ENCODE peak calls at places on chromosome 4, in four cellular contexts. M is cardiac fibroblast, F is GM10248, L is SK-N-SH. R is an unnamed sample.

GRCh38 chr4:24988776-24989175 is 42.0 kb downstream of the LGI2 start:
- DNase-seq in M (peak), F (peak), L (no peak), R (peak)

GRCh38 chr4:34148322-34148908 is 2095.9 kb downstream of the ARAP2 start:
- DNase-seq in M (no peak), F (no peak), L (no peak), R (no peak)

GRCh38 chr4:179671609-179672008 is 2229.4 kb upstream of the AGA start:
- DNase-seq in M (no peak), F (no peak), L (peak), R (no peak)

GRCh38 chr4:30863031-30863430 is 142.9 kb downstream of the PCDH7 start:
- DNase-seq in M (peak), F (no peak), L (no peak), R (no peak)

GRCh38 chr4:6892190-6892908 is 17.3 kb upstream of the TBC1D14 start:
- DNase-seq in M (peak), F (peak), L (no peak), R (peak)

GRCh38 chr4:87451537-87451936 is 29.2 kb downstream of the NUDT9 start:
- DNase-seq in M (no peak), F (no peak), L (peak), R (no peak)

GRCh38 chr4:106444557-106444956 is 76.0 kb upstream of the GIMD1 start:
- DNase-seq in M (peak), F (no peak), L (no peak), R (peak)

GRCh38 chr4:116101321-116101720 is 984.1 kb downstream of the TRAM1L1 start:
- DNase-seq in M (no peak), F (no peak), L (no peak), R (no peak)

GRCh38 chr4:116143221-116143620 is 942.2 kb downstream of the TRAM1L1 start:
- DNase-seq in M (no peak), F (no peak), L (no peak), R (no peak)

GRCh38 chr4:122000849-122001248 is 49.0 kb upstream of the TRPC3 start:
- DNase-seq in M (no peak), F (no peak), L (no peak), R (no peak)

GRCh38 chr4:122003335-122003734 is 51.5 kb upstream of the TRPC3 start:
- DNase-seq in M (peak), F (peak), L (peak), R (no peak)

GRCh38 chr4:121995790-121996537 is 44.1 kb upstream of the TRPC3 start:
- DNase-seq in M (no peak), F (no peak), L (no peak), R (no peak)

DNA sequence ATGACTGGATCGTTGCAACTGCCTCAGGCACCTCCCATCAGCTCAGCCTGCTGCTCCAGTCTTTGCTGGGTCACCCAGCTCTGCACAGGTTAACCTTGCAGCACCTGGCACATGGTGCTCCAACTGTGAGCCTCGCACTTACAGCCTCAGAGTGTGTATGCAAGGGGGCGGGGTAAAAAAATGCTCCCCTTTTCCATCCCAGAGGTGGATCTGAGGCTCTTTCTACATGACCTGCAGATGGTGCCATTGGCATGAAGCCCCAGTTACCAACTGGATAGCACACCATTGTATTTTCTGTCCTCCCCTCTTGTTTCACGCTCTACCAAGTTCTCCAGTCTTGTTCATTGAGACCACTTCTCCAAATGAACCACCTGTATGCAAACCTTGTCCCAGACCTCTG is 46.2 kb upstream of the TRPC3 start:
- DNase-seq in M (no peak), F (no peak), L (no peak), R (no peak)
- TF ChIP-seq CTCF in M (no peak), F (no peak), L (no peak), R (no peak)

GRCh38 chr4:111556861-111557260 is 588.4 kb upstream of the FAM241A start:
- DNase-seq in M (peak), F (no peak), L (no peak), R (no peak)

DNA sequence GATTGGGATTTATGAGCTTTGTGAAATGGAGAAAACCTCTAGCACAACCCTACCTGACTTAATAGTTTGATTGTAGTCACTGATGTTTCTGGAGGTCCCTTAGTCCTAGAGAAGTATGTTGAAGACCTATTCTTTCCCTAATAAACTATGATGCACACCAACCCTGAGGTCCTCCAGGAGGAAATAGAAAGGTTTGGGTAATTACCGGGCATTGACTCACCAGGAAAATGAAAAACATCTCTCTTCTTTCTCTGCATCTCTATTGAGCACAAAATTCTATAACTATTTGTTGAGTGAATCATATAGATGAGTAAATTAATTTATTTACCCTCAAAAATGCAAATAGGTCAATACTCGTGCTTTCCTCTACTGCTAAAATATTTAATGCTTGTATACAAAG is 582.4 kb upstream of the FAM241A start:
- DNase-seq in M (peak), F (no peak), L (no peak), R (peak)
- TF ChIP-seq CTCF in M (no peak), F (no peak), L (no peak), R (no peak)

GRCh38 chr4:12674184-12674583 is 810.0 kb downstream of the RAB28 start:
- DNase-seq in M (no peak), F (no peak), L (no peak), R (no peak)

DNA sequence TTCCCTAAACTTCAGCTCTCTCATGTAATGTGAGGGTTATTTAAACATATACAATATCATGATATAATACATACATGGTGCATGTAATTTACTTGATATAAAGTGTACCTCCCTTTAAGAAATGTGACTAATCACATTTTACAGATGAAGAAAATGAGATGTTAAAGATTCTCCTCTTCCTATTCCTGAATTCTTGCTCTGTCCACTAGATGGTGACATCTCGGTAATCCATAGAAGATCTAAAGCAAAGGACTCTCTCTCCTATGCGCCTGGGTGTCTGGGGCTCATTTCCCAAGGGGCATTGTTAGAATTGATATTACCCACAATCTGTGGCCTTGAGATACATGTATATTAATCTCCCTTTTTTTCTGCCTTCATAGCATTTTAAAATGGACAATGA is 804.9 kb downstream of the RAB28 start:
- DNase-seq in M (peak), F (peak), L (peak), R (no peak)
- TF ChIP-seq CTCF in M (peak), F (no peak), L (peak), R (peak)

GRCh38 chr4:167238226-167238625 is 3.9 kb upstream of the SPOCK3 start:
- DNase-seq in M (no peak), F (no peak), L (no peak), R (no peak)

GRCh38 chr4:167232805-167233522 is 1.3 kb downstream of the SPOCK3 start:
- DNase-seq in M (no peak), F (no peak), L (no peak), R (no peak)

GRCh38 chr4:167230744-167231143 is 3.5 kb downstream of the SPOCK3 start:
- DNase-seq in M (no peak), F (no peak), L (no peak), R (no peak)

GRCh38 chr4:167234388-167234881 is at the start of gene SPOCK3:
- DNase-seq in M (peak), F (no peak), L (peak), R (no peak)

GRCh38 chr4:167233523-167234387 is 539 bp downstream of the SPOCK3 start:
- DNase-seq in M (peak), F (peak), L (peak), R (no peak)
- TF ChIP-seq CTCF in M (no peak), F (peak), L (no peak), R (no peak)

GRCh38 chr4:109162759-109163158 is 139.7 kb downstream of the COL25A1 start:
- DNase-seq in M (no peak), F (no peak), L (no peak), R (no peak)
- TF ChIP-seq CTCF in M (no peak), F (no peak), L (no peak), R (no peak)

DNA sequence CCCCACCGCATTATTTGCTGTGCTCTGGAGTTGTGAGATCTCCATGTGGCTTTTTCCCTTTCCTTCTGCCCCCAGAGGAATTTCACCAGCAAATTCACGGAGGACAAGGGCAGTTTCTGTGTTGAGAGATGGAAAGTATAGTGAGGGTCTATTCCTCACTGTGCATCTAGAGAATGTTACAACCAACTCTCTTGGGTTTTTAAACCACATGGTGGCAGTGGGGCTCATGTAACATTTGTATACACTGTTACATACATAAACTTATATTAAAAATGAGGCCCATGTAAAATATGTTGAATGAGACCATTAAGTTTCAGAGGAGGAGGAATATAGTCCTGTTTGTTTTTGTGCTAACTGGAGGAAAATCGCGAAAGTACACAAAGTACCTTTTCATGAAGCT is 914 bp upstream of the PRKG2 start:
- DNase-seq in M (no peak), F (no peak), L (no peak), R (no peak)
- TF ChIP-seq CTCF in M (no peak), F (no peak), L (no peak), R (no peak)

GRCh38 chr4:4666187-4666586 is 124.3 kb upstream of the STX18 start:
- DNase-seq in M (no peak), F (no peak), L (no peak), R (no peak)
- TF ChIP-seq CTCF in M (no peak), F (no peak), L (no peak), R (no peak)

DNA sequence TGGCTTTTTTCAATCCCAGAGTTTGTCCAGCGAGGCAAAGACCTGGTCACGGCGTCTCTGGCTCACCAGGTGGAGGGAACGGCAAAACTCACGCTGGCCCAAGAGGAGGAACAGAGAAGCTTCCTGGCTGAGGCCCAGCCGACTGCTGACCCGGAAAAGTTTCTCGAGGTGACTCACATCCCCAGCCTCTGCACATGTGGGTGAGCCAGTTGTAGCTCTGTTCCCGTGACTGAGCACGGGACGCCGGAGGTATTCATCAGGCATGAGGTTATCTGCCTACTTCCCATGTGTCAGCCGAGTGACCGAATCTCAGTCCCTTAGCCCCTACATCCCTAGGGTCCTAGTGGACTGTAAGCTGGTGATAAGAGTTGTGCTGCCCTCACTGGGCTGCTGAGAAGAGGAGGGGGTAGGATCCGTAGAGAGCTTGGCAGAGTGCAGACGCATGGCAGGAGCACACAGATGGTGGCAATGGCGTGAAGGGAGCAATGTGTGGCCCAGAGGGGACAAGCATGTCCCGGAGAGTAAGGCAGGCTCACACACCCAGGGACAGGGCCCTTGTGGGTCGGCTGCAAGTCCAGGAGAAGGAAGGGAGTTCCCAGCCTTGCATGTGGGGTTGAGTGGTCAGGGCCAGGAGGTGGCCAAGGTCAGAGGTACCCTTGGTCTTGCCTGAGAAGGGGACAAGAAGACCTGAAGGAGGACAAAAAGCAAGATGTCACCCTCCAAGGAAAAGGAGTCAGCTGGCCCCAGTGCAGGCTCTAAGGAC is 42.9 kb downstream of the EVC start:
- DNase-seq in M (peak), F (no peak), L (no peak), R (peak)
- TF ChIP-seq CTCF in M (no peak), F (no peak), L (no peak), R (no peak)